ENCODE peak calls at places on chromosomes 2 and 18, in five cellular contexts. U is A549, G is IMR-90, C is endothelial cell of umbilical vein, Y is transverse colon. V is an unnamed sample.

GRCh38 chr18:7524786-7525185 is 42.3 kb upstream of the PTPRM start:
- DNase-seq in U (no peak), G (no peak), C (no peak), Y (no peak), V (no peak)

GRCh38 chr2:15890936-15891905 is 49.1 kb upstream of the MYCN start:
- DNase-seq in U (no peak), G (no peak), C (peak; percentile 5), Y (no peak), V (peak; percentile 55)

GRCh38 chr2:186852508-186852907 is 3.5 kb upstream of the ZSWIM2 start:
- DNase-seq in U (no peak), G (no peak), C (no peak), Y (no peak), V (no peak)

GRCh38 chr18:62524443-62525200 is 1.8 kb downstream of the ZCCHC2 start:
- DNase-seq in U (peak; percentile 19), G (peak; percentile 45), C (peak; percentile 66), Y (peak; percentile 71), V (peak; percentile 62)

GRCh38 chr18:60649816-60650215 is 277.2 kb upstream of the MC4R start:
- DNase-seq in U (no peak), G (no peak), C (no peak), Y (no peak), V (no peak)

GRCh38 chr18:22165603-22166069 is 3.8 kb upstream of the GATA6 start:
- DNase-seq in U (no peak), G (no peak), C (no peak), Y (no peak), V (no peak)

GRCh38 chr2:24382363-24383021 is 22.2 kb upstream of the ITSN2 start:
- DNase-seq in U (peak; percentile 80), G (peak; percentile 65), C (peak; percentile 66), Y (peak; percentile 54), V (peak; percentile 42)

GRCh38 chr2:130391872-130392670 is 36.2 kb downstream of the PTPN18 start:
- DNase-seq in U (no peak), G (peak; percentile 45), C (no peak), Y (no peak), V (no peak)

GRCh38 chr2:60764736-60765534 is 8.9 kb downstream of the PAPOLG start:
- DNase-seq in U (no peak), G (peak; percentile 7), C (no peak), Y (no peak), V (no peak)

GRCh38 chr18:12637901-12638633 is 19.8 kb downstream of the SPIRE1 start:
- DNase-seq in U (no peak), G (peak; percentile 69), C (no peak), Y (no peak), V (peak; percentile 61)

GRCh38 chr2:215919624-215920243 is 93.6 kb downstream of the MREG start:
- DNase-seq in U (no peak), G (no peak), C (no peak), Y (no peak), V (no peak)

GRCh38 chr2:215917953-215918620 is 95.3 kb downstream of the MREG start:
- DNase-seq in U (no peak), G (peak; percentile 65), C (peak; percentile 34), Y (no peak), V (peak; percentile 44)

GRCh38 chr2:215921884-215922283 is 91.5 kb downstream of the MREG start:
- DNase-seq in U (no peak), G (peak; percentile 96), C (peak; percentile 90), Y (no peak), V (no peak)

GRCh38 chr2:215920244-215921100 is 92.9 kb downstream of the MREG start:
- DNase-seq in U (peak; percentile 24), G (peak; percentile 87), C (peak; percentile 87), Y (peak; percentile 72), V (peak; percentile 18)

DNA sequence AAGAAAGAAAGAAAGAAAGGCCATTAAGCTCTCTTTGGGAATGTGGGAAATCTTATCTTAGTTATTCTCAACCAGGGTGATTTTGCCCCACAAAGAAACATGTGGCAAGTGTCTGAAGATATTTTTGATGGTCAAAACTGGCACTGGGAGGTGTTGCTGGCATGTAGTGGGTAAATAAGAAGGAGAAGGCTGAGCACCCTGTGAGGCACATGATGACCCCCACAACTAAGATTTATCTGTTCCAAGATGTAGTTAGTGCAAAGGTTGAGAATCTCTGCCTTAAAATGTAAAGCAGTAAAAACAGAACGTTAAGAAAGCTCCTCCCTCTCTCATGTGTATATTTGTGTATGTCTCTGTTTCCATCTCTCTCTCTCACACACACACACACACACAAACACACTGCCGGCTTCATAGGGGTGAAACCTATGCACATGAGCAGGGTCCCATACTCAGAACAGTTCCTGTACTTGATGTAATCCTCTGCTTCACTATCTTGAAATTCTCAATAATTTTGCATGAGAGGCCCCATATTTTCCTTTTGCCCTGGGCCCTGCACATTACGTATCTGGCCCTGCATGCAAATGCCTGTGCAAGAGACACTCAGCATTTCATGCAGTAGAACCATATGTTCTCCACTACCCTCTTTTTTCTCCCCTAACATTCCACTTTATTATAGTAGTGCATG is 94.3 kb downstream of the MREG start:
- DNase-seq in U (no peak), G (no peak), C (peak; percentile 28), Y (no peak), V (no peak)
- H3K27ac ChIP-seq in U (peak overlapping the region; percentile 50), G (peak overlapping the region; percentile 25), C (no peak overlapping the region), Y (no peak overlapping the region), V (no peak overlapping the region)

GRCh38 chr2:207625014-207625755 is at the start of gene METTL21A:
- DNase-seq in U (peak; percentile 92), G (peak; percentile 86), C (peak; percentile 86), Y (peak; percentile 94), V (peak; percentile 79)
- TF ChIP-seq CTCF in U (peak; percentile 43), G (peak; percentile 43), C (peak; percentile 56), Y (no peak), V (peak; percentile 57)

GRCh38 chr2:63040586-63040985 is 10.0 kb upstream of the OTX1 start:
- DNase-seq in U (no peak), G (no peak), C (no peak), Y (no peak), V (no peak)

GRCh38 chr2:63038034-63038433 is 12.6 kb upstream of the OTX1 start:
- DNase-seq in U (no peak), G (no peak), C (no peak), Y (no peak), V (no peak)

GRCh38 chr2:63034575-63034974 is 16.1 kb upstream of the OTX1 start:
- DNase-seq in U (no peak), G (no peak), C (peak; percentile 39), Y (no peak), V (no peak)

GRCh38 chr2:63035686-63036085 is 14.9 kb upstream of the OTX1 start:
- DNase-seq in U (no peak), G (no peak), C (no peak), Y (no peak), V (no peak)

DNA sequence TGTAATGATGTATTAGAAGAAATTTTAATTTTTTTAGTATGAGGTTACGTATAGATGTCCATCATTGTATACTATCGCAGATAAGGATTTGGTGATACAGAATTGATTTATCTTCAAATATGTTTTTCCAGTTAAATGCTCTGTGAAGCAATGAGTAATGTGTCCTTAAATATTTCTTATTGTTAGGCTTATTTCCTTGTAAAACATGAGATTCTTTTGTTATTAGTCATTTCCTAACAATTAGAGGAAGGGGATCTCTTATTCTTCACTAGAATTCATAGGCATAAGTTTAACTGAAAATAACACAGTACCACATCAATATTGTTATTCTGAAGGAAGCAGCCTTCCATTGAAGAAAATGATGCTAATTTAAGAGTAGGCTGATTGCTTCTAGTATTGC is 15.5 kb upstream of the OTX1 start:
- DNase-seq in U (no peak), G (no peak), C (peak; percentile 84), Y (no peak), V (no peak)
- H3K27ac ChIP-seq in U (no peak overlapping the region), G (no peak overlapping the region), C (peak overlapping the region; percentile 83), Y (no peak overlapping the region), V (no peak overlapping the region)

GRCh38 chr2:182240862-182241371 is 185.9 kb downstream of the PDE1A start:
- DNase-seq in U (peak; percentile 5), G (peak; percentile 27), C (peak; percentile 69), Y (peak; percentile 60), V (no peak)
- TF ChIP-seq CTCF in U (peak; percentile 53), G (peak; percentile 34), C (peak; percentile 36), Y (peak; percentile 37), V (peak; percentile 59)

DNA sequence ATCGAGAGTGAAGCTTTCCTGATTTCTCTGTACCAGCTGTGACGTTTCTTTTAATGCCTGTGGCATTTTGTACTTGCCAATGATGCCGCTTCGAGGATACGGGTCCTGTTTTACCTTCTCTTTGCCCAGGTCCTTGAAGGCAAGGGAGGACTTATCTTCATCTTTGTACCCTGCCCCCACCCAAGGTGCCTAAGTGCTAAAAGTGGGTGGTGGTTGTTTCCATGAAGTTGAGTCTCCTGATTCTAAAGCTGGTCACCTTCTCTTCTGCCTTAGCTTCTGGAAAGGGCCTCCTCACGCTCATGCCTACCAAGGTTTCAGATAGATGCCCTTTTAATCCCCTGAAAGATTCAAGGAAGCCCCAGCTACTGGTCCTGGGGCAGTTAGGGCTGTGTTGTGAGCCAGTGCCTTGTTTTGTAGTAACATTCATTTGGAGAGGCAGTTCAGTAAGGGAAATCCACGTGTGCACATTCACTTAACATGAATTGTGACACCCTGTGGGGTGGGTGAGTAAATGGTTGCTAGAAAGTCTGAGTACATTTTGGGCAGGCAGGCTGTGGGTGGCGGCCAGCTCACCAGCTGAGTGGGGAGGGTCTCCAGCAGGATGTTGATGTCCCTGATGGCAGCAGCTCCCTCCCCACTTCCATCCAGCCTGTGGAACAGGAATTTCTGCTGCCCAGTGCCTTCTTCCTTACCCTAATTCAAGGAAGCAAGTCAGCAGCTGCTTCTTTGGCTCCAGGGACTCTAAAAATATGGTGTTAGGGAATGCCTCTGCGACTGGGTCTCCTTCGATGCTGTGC is 6.2 kb downstream of the LBH start:
- DNase-seq in U (no peak), G (no peak), C (no peak), Y (no peak), V (no peak)
- H3K27ac ChIP-seq in U (no peak overlapping the region), G (peak overlapping the region; percentile 71), C (no peak overlapping the region), Y (peak overlapping the region; percentile 71), V (no peak overlapping the region)

DNA sequence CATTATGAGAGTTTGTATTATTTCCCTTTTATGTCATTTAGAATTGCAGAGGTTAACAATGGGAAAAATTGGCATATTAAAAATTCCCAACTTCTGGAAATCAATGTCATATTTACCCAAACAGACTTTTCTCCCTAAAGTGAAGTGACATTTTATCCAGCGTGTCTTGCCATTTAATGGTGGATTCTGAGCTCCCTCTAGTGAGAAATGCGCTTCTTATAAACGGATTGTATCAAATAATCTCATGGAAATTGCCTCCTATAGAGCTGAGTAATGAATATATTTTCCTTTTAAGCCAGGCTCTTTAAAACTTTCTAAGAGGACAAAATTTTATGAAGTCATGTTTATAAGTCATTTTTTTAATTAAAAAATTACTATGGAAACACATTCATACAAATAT is 5.7 kb upstream of the GCFC2 start:
- DNase-seq in U (no peak), G (no peak), C (peak; percentile 17), Y (no peak), V (no peak)
- TF ChIP-seq CTCF in U (peak; percentile 39), G (peak; percentile 16), C (no peak), Y (no peak), V (peak; percentile 19)

V was measured in foreskin keratinocyte.